ENCODE peak calls at places on chromosomes 4 and X, in six cellular contexts. D is coronary artery, Q is body of pancreas, S is OCI-LY7, R is AG04450, F is aorta. M is an unnamed sample.

GRCh38 chrX:48945517-48946348 is 11.7 kb downstream of the OTUD5 start:
- DNase-seq in R (peak), F (peak), S (peak), D (no peak), Q (peak), M (no peak)

GRCh38 chr4:15774020-15774420 is 4.1 kb upstream of the CD38 start:
- DNase-seq in Q (no peak), R (no peak), S (no peak), D (no peak), F (no peak), M (no peak)

GRCh38 chr4:139556735-139557505 is 901 bp upstream of the SETD7 start:
- DNase-seq in D (peak), R (no peak), F (peak), S (peak), Q (peak), M (peak)

GRCh38 chrX:29890004-29890403 is 325.4 kb upstream of the MAGEB2 start:
- DNase-seq in S (no peak), Q (no peak), R (no peak), D (no peak), F (no peak), M (no peak)

GRCh38 chr4:111213520-111213919 is 590.6 kb upstream of the PITX2 start:
- DNase-seq in F (no peak), R (no peak), Q (no peak), S (no peak), D (no peak), M (no peak)

GRCh38 chrX:41258281-41258680 is 75.7 kb upstream of the DDX3X start:
- DNase-seq in Q (no peak), F (no peak), R (no peak), D (no peak), S (no peak), M (no peak)

GRCh38 chrX:120468825-120469525 is at the start of gene LAMP2:
- DNase-seq in S (peak), D (peak), R (peak), F (peak), Q (peak), M (peak)

GRCh38 chr4:107060388-107060787 is 24.3 kb upstream of the DKK2 start:
- DNase-seq in S (no peak), F (no peak), Q (no peak), D (no peak), R (no peak), M (no peak)

GRCh38 chr4:2741626-2742025 is 14.5 kb downstream of the TNIP2 start:
- DNase-seq in R (no peak), S (no peak), D (no peak), F (peak), Q (no peak), M (no peak)

GRCh38 chr4:78056265-78057129 is 626 bp upstream of the FRAS1 start:
- DNase-seq in S (peak), R (no peak), F (peak), Q (peak), D (peak), M (peak)

GRCh38 chr4:145279122-145279960 is 99.0 kb upstream of the OTUD4 start:
- DNase-seq in R (no peak), F (no peak), Q (no peak), S (no peak), D (no peak), M (no peak)

GRCh38 chr4:184335520-184335919 is 117.8 kb upstream of the ENPP6 start:
- DNase-seq in R (no peak), S (no peak), Q (no peak), D (no peak), F (no peak), M (no peak)

GRCh38 chrX:55759478-55759877 is 41.9 kb downstream of the RRAGB start:
- DNase-seq in R (no peak), S (no peak), F (no peak), D (no peak), Q (no peak), M (no peak)

GRCh38 chr4:176964116-176964691 is 171.5 kb upstream of the VEGFC start:
- DNase-seq in S (peak), D (no peak), Q (no peak), R (no peak), F (no peak), M (no peak)

GRCh38 chr4:119833611-119834010 is 205.0 kb upstream of the PDE5A start:
- DNase-seq in R (no peak), S (no peak), Q (no peak), D (no peak), F (no peak), M (no peak)

GRCh38 chr4:76977731-76978350 is 28.3 kb downstream of the SEPTIN11 start:
- DNase-seq in F (no peak), S (no peak), D (no peak), Q (no peak), R (peak), M (no peak)

GRCh38 chr4:83875437-83875836 is 339.5 kb downstream of the GPAT3 start:
- DNase-seq in R (no peak), Q (no peak), D (no peak), S (no peak), F (no peak), M (no peak)

GRCh38 chrX:115533485-115533884 is 27.5 kb upstream of the PLS3 start:
- DNase-seq in S (no peak), R (peak), F (no peak), Q (no peak), D (no peak), M (no peak)
- H3K4me3 ChIP-seq in S (no peak), R (no peak), F (no peak), Q (no peak), D (no peak), M (no peak)

GRCh38 chrX:154371771-154372300 is 2.6 kb downstream of the FLNA start:
- DNase-seq in Q (no peak), F (no peak), D (no peak), S (no peak), R (no peak), M (no peak)

GRCh38 chrX:154370882-154371770 is 3.3 kb downstream of the FLNA start:
- DNase-seq in R (peak), Q (peak), D (peak), S (peak), F (peak), M (peak)

GRCh38 chrX:154374361-154375155 is at the start of gene FLNA:
- DNase-seq in Q (peak), S (no peak), D (no peak), R (no peak), F (peak), M (peak)

GRCh38 chrX:154373340-154374306 is 811 bp downstream of the FLNA start:
- DNase-seq in D (peak), F (peak), Q (peak), R (peak), S (no peak), M (peak)

GRCh38 chrX:154372612-154373022 is 1.8 kb downstream of the FLNA start:
- DNase-seq in F (no peak), S (no peak), Q (no peak), R (no peak), D (no peak), M (no peak)
- H3K4me3 ChIP-seq in F (peak), S (no peak), Q (no peak), R (peak), D (peak), M (peak)

DNA sequence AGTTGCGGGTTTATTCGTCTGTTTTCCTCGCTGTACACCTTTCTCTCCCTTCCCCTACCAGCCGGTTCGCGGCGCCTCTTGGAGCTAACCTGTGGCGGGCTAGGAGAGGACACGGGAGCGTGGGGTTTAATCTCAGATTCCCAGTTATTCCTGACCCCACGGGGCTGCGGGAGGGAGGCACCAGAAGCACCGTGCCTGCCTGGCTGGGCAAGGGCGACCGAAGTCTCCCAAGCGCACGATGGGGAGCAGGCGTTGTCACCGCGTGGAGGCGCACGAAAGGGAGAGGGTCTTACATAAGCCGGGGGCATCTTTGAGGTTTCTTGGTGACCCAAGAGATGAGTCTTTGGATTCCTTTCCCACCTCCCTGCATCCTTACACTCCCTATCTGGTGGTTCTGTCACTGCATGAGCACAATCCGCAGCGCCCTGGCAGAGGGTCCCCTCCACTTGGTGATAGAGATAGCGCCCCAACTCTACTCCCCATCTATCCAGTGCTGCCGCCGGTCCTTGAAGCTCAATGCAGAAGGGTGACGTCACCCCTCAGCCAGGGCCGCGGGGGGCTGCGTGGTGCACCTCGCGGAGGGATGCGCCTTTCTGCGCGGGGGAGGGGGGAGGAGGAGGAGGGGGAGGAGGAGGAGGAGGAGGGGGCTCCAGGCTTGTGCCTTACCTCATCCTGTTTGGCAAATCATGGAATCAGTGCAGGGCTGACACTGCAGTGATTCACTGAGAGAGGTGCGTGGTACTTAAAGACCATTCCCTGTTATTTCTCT is 793 bp downstream of the TSPAN7 start:
- DNase-seq in R (no peak), D (no peak), Q (peak), F (peak), S (no peak), M (peak)
- H3K4me3 ChIP-seq in R (no peak), D (peak), Q (no peak), F (peak), S (no peak), M (peak)

DNA sequence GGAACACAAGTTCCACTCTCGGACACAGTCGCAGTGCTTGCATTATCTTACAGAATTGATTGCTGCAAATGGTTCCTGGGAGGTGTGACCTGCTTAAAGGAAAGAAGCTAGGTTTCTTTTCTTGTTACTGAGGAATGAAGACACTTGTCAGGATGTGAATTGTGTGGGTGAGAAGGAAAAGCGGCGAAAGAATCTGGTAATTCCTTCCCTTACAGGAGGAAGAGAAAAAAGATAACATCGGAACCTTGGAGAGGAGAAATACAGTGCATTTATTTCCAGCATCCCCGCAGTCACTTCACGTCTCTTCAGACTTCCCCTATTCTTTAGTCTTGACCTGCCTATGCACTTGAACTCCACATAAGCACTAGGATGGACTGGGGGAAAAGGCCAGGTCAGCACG is 389 bp upstream of the CCSER1 start:
- DNase-seq in R (no peak), F (no peak), Q (no peak), D (no peak), S (no peak), M (no peak)
- H3K4me3 ChIP-seq in R (no peak), F (no peak), Q (no peak), D (peak), S (no peak), M (peak)